ENCODE peak calls at places on chromosomes 5 and 9, in nine cellular contexts. B, E, R, I, S, N, D, V and M are unnamed samples.

GRCh38 chr9:17330097-17330496 is 195.3 kb downstream of the CNTLN start:
- DNase-seq in B (no peak), E (no peak), R (no peak), I (no peak), S (no peak), N (no peak), D (no peak), V (no peak), M (no peak)

GRCh38 chr5:137167187-137167586 is 331.9 kb downstream of the SPOCK1 start:
- DNase-seq in B (no peak), E (no peak), R (no peak), I (no peak), S (peak; percentile 10), N (no peak), D (no peak), V (no peak), M (no peak)

GRCh38 chr5:82018462-82018861 is 46.6 kb downstream of the ATG10 start:
- DNase-seq in B (no peak), E (no peak), R (no peak), I (no peak), S (no peak), N (no peak), D (no peak), V (no peak), M (no peak)

GRCh38 chr5:35129921-35130485 is 82.3 kb upstream of the AGXT2 start:
- DNase-seq in B (no peak), E (peak; percentile 49), R (peak; percentile 65), I (no peak), S (no peak), N (no peak), D (no peak), V (no peak), M (no peak)

GRCh38 chr9:133100518-133101355 is 20.3 kb downstream of the RALGDS start:
- DNase-seq in B (no peak), E (no peak), R (no peak), I (no peak), S (no peak), N (no peak), D (no peak), V (no peak), M (no peak)

GRCh38 chr5:159304961-159305595 is 25.2 kb downstream of the IL12B start:
- DNase-seq in B (no peak), E (no peak), R (no peak), I (no peak), S (no peak), N (no peak), D (no peak), V (no peak), M (no peak)

GRCh38 chr9:15461056-15461455 is 38.4 kb downstream of the SNAPC3 start:
- DNase-seq in B (no peak), E (no peak), R (no peak), I (no peak), S (no peak), N (no peak), D (no peak), V (no peak), M (no peak)

GRCh38 chr9:135939351-135940265 is 21.6 kb downstream of the UBAC1 start:
- DNase-seq in B (no peak), E (peak; percentile 65), R (peak; percentile 31), I (no peak), S (no peak), N (peak; percentile 37), D (no peak), V (no peak), M (no peak)

GRCh38 chr5:180563994-180564393 is 27.3 kb downstream of the SCGB3A1 start:
- DNase-seq in B (no peak), E (peak; percentile 21), R (no peak), I (no peak), S (no peak), N (no peak), D (no peak), V (peak; percentile 35), M (no peak)

GRCh38 chr5:74632947-74633356 is 7.6 kb downstream of the ENC1 start:
- DNase-seq in B (peak; percentile 76), E (no peak), R (no peak), I (no peak), S (peak; percentile 9), N (no peak), D (no peak), V (peak; percentile 20), M (peak; percentile 69)

GRCh38 chr5:178370102-178370501 is 137.5 kb upstream of the PHYKPL start:
- DNase-seq in B (no peak), E (no peak), R (no peak), I (no peak), S (no peak), N (peak; percentile 7), D (no peak), V (peak; percentile 33), M (no peak)

GRCh38 chr5:66873990-66874389 is 277.8 kb downstream of the MAST4 start:
- DNase-seq in B (no peak), E (no peak), R (no peak), I (no peak), S (no peak), N (no peak), D (no peak), V (no peak), M (no peak)

GRCh38 chr5:138983984-138984383 is 108.8 kb upstream of the LRRTM2 start:
- DNase-seq in B (no peak), E (no peak), R (no peak), I (no peak), S (no peak), N (no peak), D (no peak), V (no peak), M (no peak)

GRCh38 chr5:122844136-122844915 is 1.1 kb upstream of the SNX24 start:
- DNase-seq in B (no peak), E (no peak), R (peak; percentile 21), I (no peak), S (peak; percentile 11), N (no peak), D (no peak), V (no peak), M (no peak)

GRCh38 chr5:145502906-145503305 is 332.2 kb downstream of the PRELID2 start:
- DNase-seq in B (no peak), E (no peak), R (no peak), I (no peak), S (no peak), N (no peak), D (no peak), V (no peak), M (no peak)

GRCh38 chr5:64161420-64161819 is 4.2 kb upstream of the RNF180 start:
- DNase-seq in B (no peak), E (no peak), R (no peak), I (no peak), S (no peak), N (no peak), D (no peak), V (no peak), M (no peak)

GRCh38 chr5:10585120-10585915 is 21.4 kb downstream of the ANKRD33B start:
- DNase-seq in B (no peak), E (no peak), R (no peak), I (no peak), S (no peak), N (no peak), D (no peak), V (no peak), M (no peak)

GRCh38 chr5:144125163-144125726 is 45.2 kb downstream of the YIPF5 start:
- DNase-seq in B (no peak), E (no peak), R (no peak), I (no peak), S (peak; percentile 41), N (no peak), D (no peak), V (no peak), M (no peak)

GRCh38 chr5:154446183-154447073 is 631 bp downstream of the SAP30L start:
- DNase-seq in B (peak; percentile 77), E (peak; percentile 25), R (peak; percentile 63), I (no peak), S (peak; percentile 57), N (peak; percentile 68), D (peak; percentile 29), V (peak; percentile 75), M (peak; percentile 20)

GRCh38 chr5:143054480-143054941 is 284.3 kb downstream of the ARHGAP26 start:
- DNase-seq in B (peak; percentile 47), E (peak; percentile 18), R (no peak), I (no peak), S (no peak), N (no peak), D (no peak), V (no peak), M (no peak)

GRCh38 chr5:2030131-2030530 is 147.4 kb upstream of the IRX4 start:
- DNase-seq in B (no peak), E (no peak), R (no peak), I (no peak), S (peak; percentile 44), N (no peak), D (no peak), V (no peak), M (no peak)

GRCh38 chr9:101601904-101602765 is 7.4 kb upstream of the PPP3R2 start:
- DNase-seq in B (peak; percentile 37), E (no peak), R (no peak), I (peak; percentile 7), S (peak; percentile 67), N (no peak), D (peak; percentile 16), V (peak; percentile 44), M (no peak)

GRCh38 chr9:136292591-136293448 is 11.1 kb downstream of the CCDC187 start:
- DNase-seq in B (no peak), E (no peak), R (no peak), I (no peak), S (no peak), N (peak; percentile 46), D (no peak), V (no peak), M (no peak)

GRCh38 chr5:39148983-39149534 is 70.3 kb downstream of the FYB1 start:
- DNase-seq in B (no peak), E (no peak), R (no peak), I (no peak), S (peak; percentile 51), N (no peak), D (no peak), V (peak; percentile 45), M (no peak)

GRCh38 chr5:1508679-1509290 is 15.0 kb downstream of the LPCAT1 start:
- DNase-seq in B (no peak), E (no peak), R (peak; percentile 18), I (no peak), S (no peak), N (peak; percentile 46), D (no peak), V (no peak), M (no peak)

GRCh38 chr5:5315068-5315835 is 107.2 kb upstream of the ICE1 start:
- DNase-seq in B (peak; percentile 2), E (no peak), R (no peak), I (no peak), S (no peak), N (no peak), D (no peak), V (no peak), M (no peak)

GRCh38 chr9:132288956-132289355 is 65.8 kb downstream of the SETX start:
- DNase-seq in B (peak; percentile 18), E (no peak), R (no peak), I (no peak), S (no peak), N (no peak), D (no peak), V (no peak), M (no peak)

GRCh38 chr9:5617749-5618148 is 11.2 kb upstream of the RIC1 start:
- DNase-seq in B (no peak), E (no peak), R (no peak), I (no peak), S (no peak), N (no peak), D (no peak), V (no peak), M (no peak)

GRCh38 chr5:148912146-148912545 is 85.7 kb downstream of the ADRB2 start:
- DNase-seq in B (no peak), E (no peak), R (no peak), I (no peak), S (peak; percentile 34), N (no peak), D (no peak), V (no peak), M (no peak)

GRCh38 chr5:111859031-111859430 is 102.0 kb upstream of the NREP start:
- DNase-seq in B (peak; percentile 60), E (no peak), R (no peak), I (no peak), S (peak; percentile 94), N (no peak), D (no peak), V (no peak), M (no peak)

GRCh38 chr5:10374032-10374431 is 20.5 kb downstream of the MARCHF6 start:
- DNase-seq in B (no peak), E (no peak), R (no peak), I (no peak), S (no peak), N (no peak), D (no peak), V (no peak), M (no peak)